ENCODE peak calls at places on chromosomes 1 and 21, in eight cellular contexts. G is heart right ventricle, X is endodermal cell, R is MCF 10A, W is Peyer's patch, M is PC-3, N is fibroblast of lung, S is GM13977. A is an unnamed sample.
A peak's percentile ranks its signal among the peaks of the same experiment; 100 is the strongest.

GRCh38 chr1:158564608-158565007 is 5.8 kb downstream of the OR6P1 start:
- DNase-seq in G (no peak), X (no peak), R (no peak), W (no peak), M (no peak), N (no peak), S (no peak), A (no peak)

GRCh38 chr1:203353486-203353885 is 2.6 kb upstream of the FMOD start:
- DNase-seq in G (no peak), X (no peak), R (no peak), W (no peak), M (no peak), N (no peak), S (no peak), A (no peak)

GRCh38 chr1:10380594-10381275 is 18.1 kb upstream of the PGD start:
- DNase-seq in G (no peak), X (no peak), R (peak; percentile 17), W (no peak), M (peak; percentile 86), N (peak; percentile 88), S (no peak), A (peak; percentile 82)

GRCh38 chr1:152954436-152954835 is 7.4 kb downstream of the SPRR5 start:
- DNase-seq in G (no peak), X (no peak), R (peak; percentile 85), W (no peak), M (peak; percentile 86), N (no peak), S (no peak), A (peak; percentile 97)

GRCh38 chr1:229075217-229075616 is 195.7 kb upstream of the RAB4A start:
- DNase-seq in G (no peak), X (no peak), R (no peak), W (no peak), M (peak; percentile 50), N (no peak), S (no peak), A (peak; percentile 5)

GRCh38 chr1:206891412-206891811 is 5.8 kb upstream of the IL24 start:
- DNase-seq in G (no peak), X (no peak), R (peak; percentile 59), W (no peak), M (peak; percentile 66), N (no peak), S (no peak), A (peak; percentile 73)

GRCh38 chr21:45971487-45972352 is 9.8 kb upstream of the COL6A1 start:
- DNase-seq in G (peak; percentile 72), X (peak; percentile 70), R (no peak), W (peak; percentile 63), M (no peak), N (peak; percentile 92), S (peak; percentile 31), A (no peak)

GRCh38 chr1:97451422-97451821 is 469.4 kb downstream of the DPYD start:
- DNase-seq in G (no peak), X (no peak), R (peak; percentile 45), W (no peak), M (no peak), N (peak; percentile 19), S (no peak), A (no peak)

GRCh38 chr1:168419746-168420145 is 124.1 kb downstream of the XCL2 start:
- DNase-seq in G (no peak), X (no peak), R (no peak), W (no peak), M (no peak), N (no peak), S (no peak), A (no peak)

GRCh38 chr1:160416369-160416768 is 16.0 kb downstream of the VANGL2 start:
- DNase-seq in G (no peak), X (peak; percentile 86), R (peak; percentile 77), W (no peak), M (peak; percentile 80), N (peak; percentile 19), S (no peak), A (peak; percentile 60)

GRCh38 chr1:214205053-214205452 is 75.9 kb upstream of the SMYD2 start:
- DNase-seq in G (no peak), X (no peak), R (no peak), W (no peak), M (no peak), N (no peak), S (no peak), A (no peak)

GRCh38 chr21:7947422-7947821 is 2574.0 kb upstream of the TPTE start:
- DNase-seq in G (no peak), X (no peak), R (no peak), W (no peak), M (no peak), N (no peak), S (no peak), A (no peak)

GRCh38 chr1:96481410-96481809 is 240.2 kb upstream of the PTBP2 start:
- DNase-seq in G (no peak), X (no peak), R (no peak), W (no peak), M (no peak), N (no peak), S (no peak), A (no peak)

GRCh38 chr1:115929846-115930245 is 46.5 kb upstream of the SLC22A15 start:
- DNase-seq in G (no peak), X (no peak), R (peak; percentile 70), W (no peak), M (peak; percentile 58), N (peak; percentile 81), S (no peak), A (peak; percentile 69)

GRCh38 chr1:184686540-184686939 is 68.1 kb downstream of the EDEM3 start:
- DNase-seq in G (peak; percentile 16), X (no peak), R (no peak), W (no peak), M (no peak), N (peak; percentile 31), S (no peak), A (no peak)

GRCh38 chr1:85085417-85085816 is 37.1 kb upstream of the MCOLN3 start:
- DNase-seq in G (no peak), X (no peak), R (no peak), W (no peak), M (no peak), N (no peak), S (no peak), A (no peak)

GRCh38 chr1:18778437-18778836 is 81.0 kb downstream of the TAS1R2 start:
- DNase-seq in G (no peak), X (no peak), R (no peak), W (peak; percentile 29), M (no peak), N (no peak), S (no peak), A (no peak)

GRCh38 chr1:222886194-222887126 is 71.6 kb downstream of the DISP1 start:
- DNase-seq in G (no peak), X (no peak), R (peak; percentile 23), W (no peak), M (no peak), N (peak; percentile 31), S (no peak), A (no peak)

GRCh38 chr1:39117985-39118384 is 86.5 kb upstream of the MACF1 start:
- DNase-seq in G (no peak), X (no peak), R (no peak), W (no peak), M (no peak), N (no peak), S (no peak), A (no peak)

GRCh38 chr1:205480349-205481278 is 23.9 kb upstream of the CDK18 start:
- DNase-seq in G (no peak), X (peak; percentile 75), R (no peak), W (no peak), M (no peak), N (no peak), S (peak; percentile 80), A (no peak)

GRCh38 chr1:112818990-112819689 is 104.0 kb upstream of the PPM1J start:
- DNase-seq in G (peak; percentile 14), X (peak; percentile 70), R (no peak), W (no peak), M (peak; percentile 13), N (peak; percentile 62), S (peak; percentile 8), A (peak; percentile 43)

GRCh38 chr1:5515501-5515900 is 476.7 kb downstream of the NPHP4 start:
- DNase-seq in G (no peak), X (no peak), R (no peak), W (no peak), M (no peak), N (no peak), S (no peak), A (no peak)

GRCh38 chr1:236154126-236154525 is 11.8 kb downstream of the GPR137B start:
- DNase-seq in G (no peak), X (no peak), R (no peak), W (no peak), M (no peak), N (no peak), S (no peak), A (no peak)

GRCh38 chr1:207029991-207030521 is 2.5 kb downstream of the C1orf116 start:
- DNase-seq in G (no peak), X (no peak), R (peak; percentile 46), W (no peak), M (peak; percentile 73), N (no peak), S (no peak), A (peak; percentile 88)

GRCh38 chr1:194289569-194290266 is 1103.3 kb upstream of the B3GALT2 start:
- DNase-seq in G (no peak), X (no peak), R (no peak), W (peak; percentile 73), M (no peak), N (no peak), S (peak; percentile 26), A (no peak)

GRCh38 chr1:30264672-30265025 is 458.7 kb downstream of the MATN1 start:
- DNase-seq in G (no peak), X (no peak), R (no peak), W (no peak), M (no peak), N (no peak), S (no peak), A (no peak)
- TF ChIP-seq CTCF in G (no peak), X (no peak), R (no peak), W (no peak), M (no peak), N (no peak), S (no peak), A (no peak)

GRCh38 chr1:34057751-34058150 is 107.3 kb downstream of the CSMD2 start:
- DNase-seq in G (peak; percentile 76), X (no peak), R (no peak), W (no peak), M (no peak), N (no peak), S (no peak), A (no peak)
- TF ChIP-seq CTCF in G (no peak), X (no peak), R (no peak), W (no peak), M (no peak), N (no peak), S (no peak), A (no peak)

GRCh38 chr1:4268890-4269286 is 368.8 kb upstream of the C1orf174 start:
- DNase-seq in G (no peak), X (peak; percentile 44), R (no peak), W (no peak), M (no peak), N (no peak), S (no peak), A (no peak)
- TF ChIP-seq CTCF in G (no peak), X (peak; percentile 34), R (no peak), W (no peak), M (no peak), N (no peak), S (no peak), A (no peak)

DNA sequence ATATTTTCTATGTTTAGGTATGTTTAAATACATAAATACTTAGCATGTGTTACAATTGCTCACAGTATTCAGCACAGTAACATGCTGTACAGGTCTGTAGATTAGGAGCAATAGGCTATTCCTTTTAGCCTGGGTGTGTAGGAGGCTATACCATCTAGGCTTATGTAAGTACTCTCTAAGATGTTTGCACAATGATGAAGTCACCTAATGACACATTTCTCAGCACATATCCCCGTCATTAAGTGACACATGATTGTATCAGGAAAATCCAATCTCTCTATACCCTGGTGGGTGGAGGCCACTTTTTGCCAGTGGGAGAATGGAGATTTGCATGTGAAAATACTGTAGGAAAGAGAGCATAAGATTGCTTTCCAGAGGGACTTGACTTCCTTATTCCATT is 5.5 kb upstream of the TEDDM1 start:
- DNase-seq in G (no peak), X (no peak), R (no peak), W (no peak), M (peak; percentile 27), N (no peak), S (no peak), A (peak; percentile 84)
- TF ChIP-seq CTCF in G (no peak), X (no peak), R (no peak), W (no peak), M (no peak), N (no peak), S (no peak), A (no peak)

A was measured in bronchial epithelial cell.